ENCODE peak calls at places on chromosomes 12 and 14, in six cellular contexts. M is activated CD8-positive, alpha-beta T cell treated with anti-CD3 and anti-CD28 coated beads for 36 hours; Y is mammary epithelial cell; K is stimulated activated CD4-positive, alpha-beta T cell treated with anti-CD3 and anti-CD28 coated beads, TNF-alpha, amount 100 ng/mL, for 48 hours; V is midbrain; S is stimulated activated naive CD4-positive, alpha-beta T cell. P is an unnamed sample.

GRCh38 chr14:103656031-103656757 is 27.2 kb downstream of the KLC1 start:
- DNase-seq in M (no peak), Y (no peak), K (no peak), V (no peak), S (no peak), P (peak)

GRCh38 chr14:50410016-50410530 is 13.4 kb upstream of the CDKL1 start:
- DNase-seq in M (no peak), Y (no peak), K (no peak), V (no peak), S (no peak), P (no peak)

GRCh38 chr14:96080571-96080970 is 41.4 kb downstream of the C14orf132 start:
- DNase-seq in M (no peak), Y (no peak), K (no peak), V (no peak), S (no peak), P (no peak)

GRCh38 chr12:62720661-62721330 is 214.2 kb downstream of the PPM1H start:
- DNase-seq in M (no peak), Y (no peak), K (no peak), V (peak), S (no peak), P (peak)

GRCh38 chr12:93094988-93095737 is 166.1 kb upstream of the EEA1 start:
- DNase-seq in M (peak), Y (no peak), K (no peak), V (no peak), S (no peak), P (peak)

GRCh38 chr12:53427905-53428594 is 4.4 kb downstream of the AMHR2 start:
- DNase-seq in M (peak), Y (peak), K (peak), V (no peak), S (no peak), P (peak)

GRCh38 chr14:44165286-44165685 is 341.8 kb downstream of the FSCB start:
- DNase-seq in M (no peak), Y (no peak), K (no peak), V (no peak), S (no peak), P (no peak)

GRCh38 chr14:85319998-85320397 is 209.9 kb upstream of the FLRT2 start:
- DNase-seq in M (no peak), Y (peak), K (no peak), V (no peak), S (no peak), P (peak)

GRCh38 chr12:2963760-2964292 is 4.6 kb downstream of the TEAD4 start:
- DNase-seq in M (no peak), Y (no peak), K (no peak), V (no peak), S (no peak), P (peak)

GRCh38 chr14:74604896-74605295 is 7.1 kb downstream of the LTBP2 start:
- DNase-seq in M (no peak), Y (no peak), K (no peak), V (no peak), S (no peak), P (no peak)

GRCh38 chr14:65077318-65077717 is 25.0 kb downstream of the MAX start:
- DNase-seq in M (no peak), Y (no peak), K (no peak), V (no peak), S (no peak), P (no peak)

GRCh38 chr12:122909442-122910288 is 13.7 kb upstream of the VPS37B start:
- DNase-seq in M (no peak), Y (no peak), K (no peak), V (peak), S (no peak), P (no peak)

GRCh38 chr12:105341010-105341409 is 10.5 kb downstream of the C12orf75 start:
- DNase-seq in M (no peak), Y (peak), K (no peak), V (no peak), S (no peak), P (peak)

GRCh38 chr14:105474478-105475268 is at the start of gene CRIP2:
- DNase-seq in M (peak), Y (peak), K (no peak), V (peak), S (no peak), P (no peak)